ENCODE peak calls at places on chromosomes 4 and X, in five cellular contexts. Q, G, L, F and Y are unnamed samples.
A peak's percentile ranks its signal among the peaks of the same experiment; 100 is the strongest.

GRCh38 chr4:117134386-117134785 is 49.0 kb upstream of the TRAM1L1 start:
- DNase-seq in Q (no peak), G (no peak), L (no peak), F (no peak), Y (no peak)

GRCh38 chr4:156779774-156780173 is 191.8 kb downstream of the PDGFC start:
- DNase-seq in Q (no peak), G (no peak), L (no peak), F (no peak), Y (no peak)

GRCh38 chr4:154877110-154877760 is 96.2 kb downstream of the RBM46 start:
- DNase-seq in Q (no peak), G (peak; percentile 1), L (no peak), F (no peak), Y (no peak)

GRCh38 chr4:84681488-84682274 is 98.8 kb downstream of the CDS1 start:
- DNase-seq in Q (no peak), G (no peak), L (no peak), F (no peak), Y (peak; percentile 19)

GRCh38 chr4:1044469-1045192 is 33.2 kb downstream of the FGFRL1 start:
- DNase-seq in Q (no peak), G (no peak), L (no peak), F (no peak), Y (no peak)

GRCh38 chr4:80155286-80155982 is 41.9 kb upstream of the PRDM8 start:
- DNase-seq in Q (no peak), G (no peak), L (no peak), F (no peak), Y (no peak)

GRCh38 chrX:79138658-79139241 is 5.7 kb upstream of the GPR174 start:
- DNase-seq in Q (no peak), G (peak; percentile 87), L (no peak), F (no peak), Y (no peak)

GRCh38 chr4:2469192-2469984 is 482 bp downstream of the RNF4 start:
- DNase-seq in Q (peak; percentile 41), G (peak; percentile 86), L (peak; percentile 83), F (peak; percentile 75), Y (peak; percentile 83)

GRCh38 chr4:43453058-43453457 is 560.5 kb downstream of the GRXCR1 start:
- DNase-seq in Q (no peak), G (no peak), L (no peak), F (peak; percentile 32), Y (no peak)

GRCh38 chr4:74789518-74789917 is 4.8 kb downstream of the BTC start:
- DNase-seq in Q (no peak), G (no peak), L (no peak), F (no peak), Y (no peak)

GRCh38 chrX:139530550-139530949 is at the start of gene F9:
- DNase-seq in Q (no peak), G (no peak), L (no peak), F (no peak), Y (no peak)

GRCh38 chr4:71366776-71367175 is 28.0 kb downstream of the SLC4A4 start:
- DNase-seq in Q (no peak), G (no peak), L (no peak), F (no peak), Y (no peak)

GRCh38 chr4:51943221-51943620 is 76.9 kb downstream of the LRRC66 start:
- DNase-seq in Q (no peak), G (no peak), L (no peak), F (no peak), Y (no peak)

GRCh38 chr4:42767669-42768068 is 110.8 kb upstream of the ATP8A1 start:
- DNase-seq in Q (no peak), G (no peak), L (no peak), F (no peak), Y (no peak)

GRCh38 chr4:7771541-7772507 is 167.8 kb downstream of the AFAP1 start:
- DNase-seq in Q (no peak), G (no peak), L (no peak), F (no peak), Y (no peak)

GRCh38 chrX:15761564-15762191 is 23.6 kb downstream of the CA5B start:
- DNase-seq in Q (no peak), G (peak; percentile 43), L (peak; percentile 36), F (peak; percentile 44), Y (peak; percentile 15)

GRCh38 chrX:37818031-37818430 is 29.3 kb downstream of the DYNLT3 start:
- DNase-seq in Q (no peak), G (peak; percentile 87), L (no peak), F (no peak), Y (no peak)

GRCh38 chr4:83905952-83906351 is 370.0 kb downstream of the GPAT3 start:
- DNase-seq in Q (no peak), G (peak; percentile 5), L (no peak), F (no peak), Y (no peak)